ENCODE peak calls at places on chromosome 17, in six cellular contexts. P is fibroblast of lung; E is naive thymus-derived CD4-positive, alpha-beta T cell; M is left ventricle myocardium inferior; A is cardiac muscle cell; S is mammary epithelial cell. F is an unnamed sample.

GRCh38 chr17:73205326-73205980 is 12.6 kb downstream of the COG1 start:
- DNase-seq in M (no peak), E (no peak), A (no peak), S (no peak), P (no peak), F (no peak)

GRCh38 chr17:14299261-14300093 is 1.4 kb upstream of the HS3ST3B1 start:
- DNase-seq in S (no peak), E (peak; percentile 43), A (peak; percentile 75), M (no peak), P (peak; percentile 69), F (peak; percentile 6)

GRCh38 chr17:79047923-79048825 is 24.2 kb downstream of the C1QTNF1 start:
- DNase-seq in E (no peak), S (no peak), A (no peak), M (peak; percentile 55), P (no peak), F (no peak)

GRCh38 chr17:79355186-79355585 is 255.7 kb downstream of the RBFOX3 start:
- DNase-seq in E (no peak), S (no peak), M (no peak), P (no peak), A (no peak), F (no peak)

GRCh38 chr17:77523562-77523961 is 382.8 kb downstream of the SEC14L1 start:
- DNase-seq in A (no peak), E (no peak), S (no peak), M (no peak), P (no peak), F (no peak)

GRCh38 chr17:681738-682137 is 32.9 kb downstream of the VPS53 start:
- DNase-seq in S (no peak), A (peak; percentile 37), E (no peak), P (no peak), M (no peak), F (no peak)

GRCh38 chr17:73591278-73592078 is 52.8 kb downstream of the SDK2 start:
- DNase-seq in E (peak; percentile 80), M (no peak), P (no peak), S (no peak), A (no peak), F (no peak)

GRCh38 chr17:68378202-68379149 is 78.8 kb downstream of the WIPI1 start:
- DNase-seq in A (peak; percentile 96), M (peak; percentile 95), P (peak; percentile 97), S (peak; percentile 28), E (no peak), F (peak; percentile 81)

GRCh38 chr17:78917451-78918307 is 7.5 kb downstream of the TIMP2 start:
- DNase-seq in M (no peak), P (no peak), E (no peak), A (no peak), S (no peak), F (no peak)

GRCh38 chr17:8986295-8986694 is 20.8 kb upstream of the PIK3R5 start:
- DNase-seq in S (no peak), E (no peak), A (no peak), M (no peak), P (no peak), F (no peak)

GRCh38 chr17:63568563-63568962 is 18.3 kb downstream of the DCAF7 start:
- DNase-seq in M (no peak), A (no peak), E (no peak), P (no peak), S (no peak), F (no peak)

GRCh38 chr17:58786586-58787295 is 31.1 kb downstream of the PPM1E start:
- DNase-seq in M (no peak), S (peak; percentile 34), A (peak; percentile 92), P (peak; percentile 89), E (no peak), F (peak; percentile 3)

GRCh38 chr17:56798916-56799315 is 34.8 kb downstream of the C17orf67 start:
- DNase-seq in A (peak; percentile 52), P (no peak), M (no peak), S (no peak), E (no peak), F (no peak)

GRCh38 chr17:46776298-46777005 is 42.0 kb downstream of the WNT3 start:
- DNase-seq in E (no peak), M (no peak), P (no peak), A (no peak), S (no peak), F (no peak)

GRCh38 chr17:15947331-15947730 is 2.4 kb downstream of the ADORA2B start:
- DNase-seq in P (peak; percentile 59), S (peak; percentile 90), E (no peak), A (peak; percentile 51), M (no peak), F (no peak)

GRCh38 chr17:41307647-41308046 is 1.5 kb downstream of the KRTAP16-1 start:
- DNase-seq in M (no peak), S (no peak), E (no peak), P (no peak), A (no peak), F (peak; percentile 45)

GRCh38 chr17:62664336-62665120 is 37.1 kb downstream of the MRC2 start:
- DNase-seq in M (no peak), E (no peak), A (no peak), S (no peak), P (no peak), F (no peak)

GRCh38 chr17:13749566-13750235 is 148.0 kb upstream of the HS3ST3A1 start:
- DNase-seq in P (no peak), A (peak; percentile 51), M (no peak), E (no peak), S (no peak), F (no peak)

GRCh38 chr17:33922971-33923370 is 332.1 kb upstream of the CCL2 start:
- DNase-seq in S (no peak), E (no peak), P (no peak), A (no peak), M (no peak), F (no peak)

GRCh38 chr17:27609606-27610303 is 21.2 kb upstream of the LGALS9 start:
- DNase-seq in E (no peak), S (peak; percentile 42), M (no peak), P (peak; percentile 31), A (peak; percentile 52), F (no peak)

GRCh38 chr17:30908717-30909420 is 2.8 kb upstream of the TEFM start:
- DNase-seq in P (no peak), M (no peak), A (no peak), E (no peak), S (no peak), F (no peak)

GRCh38 chr17:60354223-60354622 is 37.7 kb downstream of the USP32 start:
- DNase-seq in S (peak; percentile 68), E (no peak), M (no peak), A (peak; percentile 91), P (peak; percentile 91), F (no peak)

GRCh38 chr17:30323262-30323894 is 10.5 kb downstream of the TMIGD1 start:
- DNase-seq in A (no peak), S (no peak), P (no peak), E (peak; percentile 85), M (no peak), F (peak; percentile 83)

GRCh38 chr17:49703557-49704277 is 4.0 kb downstream of the SLC35B1 start:
- DNase-seq in E (no peak), M (no peak), A (peak; percentile 64), P (peak; percentile 49), S (peak; percentile 45), F (no peak)

GRCh38 chr17:67525239-67526135 is 148.4 kb downstream of the PITPNC1 start:
- DNase-seq in E (no peak), A (no peak), M (no peak), S (no peak), P (no peak), F (no peak)

GRCh38 chr17:74429604-74430384 is 2.1 kb upstream of the GPRC5C start:
- DNase-seq in M (no peak), E (no peak), S (peak; percentile 25), A (no peak), P (no peak), F (no peak)

GRCh38 chr17:82242977-82243647 is 14.3 kb downstream of the SLC16A3 start:
- DNase-seq in A (peak; percentile 93), E (no peak), M (peak; percentile 83), P (peak; percentile 91), S (peak; percentile 64), F (peak; percentile 61)

GRCh38 chr17:75546181-75546580 is 20.7 kb downstream of the LLGL2 start:
- DNase-seq in P (no peak), S (no peak), A (no peak), E (no peak), M (no peak), F (no peak)
- H3K4me3 ChIP-seq in P (no peak overlapping the region), S (no peak overlapping the region), A (no peak overlapping the region), E (no peak overlapping the region), M (no peak overlapping the region), F (no peak overlapping the region)

GRCh38 chr17:76421054-76421427 is 31.9 kb downstream of the UBE2O start:
- DNase-seq in A (peak; percentile 32), S (no peak), P (no peak), M (no peak), E (no peak), F (no peak)

GRCh38 chr17:76422406-76422805 is 30.5 kb downstream of the UBE2O start:
- DNase-seq in S (no peak), M (no peak), A (no peak), P (no peak), E (no peak), F (no peak)

GRCh38 chr17:76419576-76420245 is 33.2 kb downstream of the UBE2O start:
- DNase-seq in E (no peak), A (no peak), M (no peak), S (no peak), P (no peak), F (no peak)

GRCh38 chr17:76422860-76423259 is 30.1 kb downstream of the UBE2O start:
- DNase-seq in E (no peak), S (no peak), M (no peak), P (no peak), A (no peak), F (no peak)

GRCh38 chr17:76420356-76421053 is 32.4 kb downstream of the UBE2O start:
- DNase-seq in M (no peak), S (no peak), A (no peak), P (no peak), E (no peak), F (no peak)
- H3K4me3 ChIP-seq in M (no peak overlapping the region), S (no peak overlapping the region), A (no peak overlapping the region), P (no peak overlapping the region), E (no peak overlapping the region), F (no peak overlapping the region)

GRCh38 chr17:66458782-66459181 is 156.4 kb downstream of the PRKCA start:
- DNase-seq in M (no peak), P (no peak), E (no peak), S (no peak), A (no peak), F (no peak)

GRCh38 chr17:66459811-66460270 is 157.4 kb downstream of the PRKCA start:
- DNase-seq in A (peak; percentile 99), P (peak; percentile 100), M (peak; percentile 40), E (no peak), S (peak; percentile 81), F (peak; percentile 95)

GRCh38 chr17:66462010-66462409 is 159.6 kb downstream of the PRKCA start:
- DNase-seq in A (no peak), M (no peak), P (peak; percentile 43), S (no peak), E (no peak), F (no peak)

GRCh38 chr17:66461343-66461995 is 159.1 kb downstream of the PRKCA start:
- DNase-seq in S (no peak), A (no peak), P (no peak), E (no peak), M (no peak), F (no peak)

GRCh38 chr17:66460558-66460957 is 158.1 kb downstream of the PRKCA start:
- DNase-seq in A (no peak), M (no peak), P (no peak), S (no peak), E (no peak), F (no peak)
- H3K4me3 ChIP-seq in A (no peak overlapping the region), M (no peak overlapping the region), P (no peak overlapping the region), S (no peak overlapping the region), E (no peak overlapping the region), F (no peak overlapping the region)

GRCh38 chr17:42797067-42798007 is 1.2 kb downstream of the COA3 start:
- DNase-seq in P (no peak), S (no peak), A (no peak), E (no peak), M (no peak), F (no peak)
- H3K4me3 ChIP-seq in P (peak overlapping the region; percentile 88), S (peak overlapping the region; percentile 96), A (peak overlapping the region; percentile 72), E (peak overlapping the region; percentile 98), M (peak overlapping the region; percentile 89), F (peak overlapping the region; percentile 96)